ENCODE peak calls at places on chromosomes 5 and 9, in seven cellular contexts. Z is OCI-LY7, D is NCI-H748 treated with DMSO at 0.1 percent for 48 hours, G is neuronal stem cell, J is T-cell, K is GM12892, L is cardiac fibroblast. C is an unnamed sample.

GRCh38 chr5:176692835-176693476 is 45.7 kb downstream of the TSPAN17 start:
- DNase-seq in Z (no peak), D (peak), G (no peak), J (no peak), K (no peak), L (no peak), C (no peak)

GRCh38 chr5:135600141-135600570 is 21.4 kb upstream of the CXCL14 start:
- DNase-seq in Z (no peak), D (no peak), G (no peak), J (no peak), K (no peak), L (no peak), C (no peak)

GRCh38 chr5:50711280-50711679 is 44.8 kb downstream of the PARP8 start:
- DNase-seq in Z (peak), D (no peak), G (no peak), J (peak), K (peak), L (peak), C (peak)

GRCh38 chr9:75985515-75985914 is 95.0 kb downstream of the PCSK5 start:
- DNase-seq in Z (no peak), D (no peak), G (no peak), J (no peak), K (no peak), L (no peak), C (no peak)

GRCh38 chr5:141680751-141681201 is 1.3 kb downstream of the ARAP3 start:
- DNase-seq in Z (no peak), D (no peak), G (peak), J (no peak), K (no peak), L (peak), C (no peak)

GRCh38 chr9:120846906-120847305 is 4.2 kb upstream of the PSMD5 start:
- DNase-seq in Z (no peak), D (no peak), G (no peak), J (no peak), K (no peak), L (peak), C (no peak)

GRCh38 chr9:91784673-91785402 is 165.2 kb downstream of the ROR2 start:
- DNase-seq in Z (no peak), D (no peak), G (no peak), J (no peak), K (no peak), L (no peak), C (no peak)

GRCh38 chr9:96172797-96173196 is 129.2 kb downstream of the HSD17B3 start:
- DNase-seq in Z (no peak), D (no peak), G (no peak), J (no peak), K (no peak), L (no peak), C (no peak)

GRCh38 chr5:1001406-1002270 is 7.0 kb upstream of the NKD2 start:
- DNase-seq in Z (no peak), D (no peak), G (no peak), J (no peak), K (no peak), L (no peak), C (no peak)

GRCh38 chr9:75962186-75963036 is 71.9 kb downstream of the PCSK5 start:
- DNase-seq in Z (no peak), D (no peak), G (no peak), J (no peak), K (no peak), L (peak), C (no peak)

GRCh38 chr5:14016549-14016948 is 72.1 kb upstream of the DNAH5 start:
- DNase-seq in Z (no peak), D (no peak), G (no peak), J (no peak), K (no peak), L (no peak), C (no peak)

GRCh38 chr9:120110520-120110919 is 469.4 kb downstream of the CDK5RAP2 start:
- DNase-seq in Z (no peak), D (no peak), G (no peak), J (no peak), K (no peak), L (no peak), C (no peak)

GRCh38 chr9:114464652-114465051 is 40.6 kb downstream of the WHRN start:
- DNase-seq in Z (no peak), D (no peak), G (no peak), J (no peak), K (no peak), L (no peak), C (no peak)

GRCh38 chr5:170070556-170071412 is 34.9 kb upstream of the FOXI1 start:
- DNase-seq in Z (peak), D (no peak), G (peak), J (no peak), K (no peak), L (peak), C (no peak)

GRCh38 chr5:103139264-103139865 is 19.3 kb downstream of the PPIP5K2 start:
- DNase-seq in Z (peak), D (peak), G (peak), J (peak), K (peak), L (peak), C (peak)

GRCh38 chr5:3099954-3100353 is 348.5 kb upstream of the IRX2 start:
- DNase-seq in Z (no peak), D (no peak), G (no peak), J (no peak), K (no peak), L (no peak), C (no peak)